ENCODE peak calls at places on chromosomes 6 and 20, in four cellular contexts. Z, G, H and O are unnamed samples.

GRCh38 chr6:131225959-131226358 is 90.7 kb downstream of the AKAP7 start:
- DNase-seq in Z (no peak), G (no peak), H (no peak), O (no peak)

GRCh38 chr6:99739526-99739925 is 132.9 kb downstream of the PRDM13 start:
- DNase-seq in Z (no peak), G (no peak), H (no peak), O (no peak)

GRCh38 chr6:32894085-32895005 is 40.4 kb downstream of the PSMB9 start:
- DNase-seq in Z (peak; percentile 97), G (peak; percentile 96), H (peak; percentile 92), O (peak; percentile 99)

GRCh38 chr6:140537211-140537610 is 1162.8 kb upstream of the CITED2 start:
- DNase-seq in Z (peak; percentile 38), G (no peak), H (no peak), O (no peak)

GRCh38 chr20:17014217-17014616 is 212.6 kb upstream of the PCSK2 start:
- DNase-seq in Z (no peak), G (no peak), H (no peak), O (no peak)

GRCh38 chr20:44166477-44166876 is 20.5 kb downstream of the JPH2 start:
- DNase-seq in Z (peak; percentile 82), G (no peak), H (no peak), O (no peak)

GRCh38 chr6:27426045-27426620 is 37.6 kb downstream of the ZNF391 start:
- DNase-seq in Z (peak; percentile 65), G (no peak), H (no peak), O (no peak)

GRCh38 chr6:132404736-132405135 is 3.5 kb upstream of the MOXD1 start:
- DNase-seq in Z (peak; percentile 33), G (no peak), H (no peak), O (no peak)

GRCh38 chr6:34610819-34611477 is 54.8 kb upstream of the SPDEF start:
- DNase-seq in Z (peak; percentile 94), G (no peak), H (peak; percentile 91), O (peak; percentile 60)

GRCh38 chr20:51172558-51173428 is 149.9 kb upstream of the KCNG1 start:
- DNase-seq in Z (no peak), G (no peak), H (no peak), O (no peak)

GRCh38 chr6:113288409-113288808 is 568.7 kb upstream of the MARCKS start:
- DNase-seq in Z (no peak), G (no peak), H (no peak), O (no peak)

GRCh38 chr20:8862092-8862491 is 206.8 kb upstream of the PLCB4 start:
- DNase-seq in Z (no peak), G (no peak), H (no peak), O (no peak)

GRCh38 chr6:10082385-10082784 is 332.5 kb downstream of the TFAP2A start:
- DNase-seq in Z (peak; percentile 49), G (no peak), H (no peak), O (no peak)

GRCh38 chr20:57326667-57327455 is 2.7 kb upstream of the SPO11 start:
- DNase-seq in Z (peak; percentile 95), G (no peak), H (no peak), O (peak; percentile 15)

GRCh38 chr20:57330998-57331397 is 1.4 kb downstream of the SPO11 start:
- DNase-seq in Z (no peak), G (no peak), H (peak; percentile 19), O (no peak)

GRCh38 chr20:57327820-57328219 is 1.8 kb upstream of the SPO11 start:
- DNase-seq in Z (no peak), G (no peak), H (no peak), O (no peak)

GRCh38 chr20:57332105-57333089 is 2.8 kb downstream of the SPO11 start:
- DNase-seq in Z (peak; percentile 66), G (no peak), H (no peak), O (no peak)

GRCh38 chr20:57329608-57330221 is at the start of gene SPO11:
- DNase-seq in Z (no peak), G (no peak), H (no peak), O (no peak)
- TF ChIP-seq CTCF in Z (peak; percentile 43), G (no peak), H (no peak), O (no peak)

GRCh38 chr6:13099771-13100170 is 228.6 kb downstream of the TBC1D7 start:
- DNase-seq in Z (peak; percentile 25), G (no peak), H (no peak), O (no peak)

GRCh38 chr6:13098006-13098405 is 230.3 kb downstream of the TBC1D7 start:
- DNase-seq in Z (no peak), G (no peak), H (no peak), O (no peak)

GRCh38 chr6:13096084-13096483 is 232.3 kb downstream of the TBC1D7 start:
- DNase-seq in Z (no peak), G (no peak), H (no peak), O (no peak)

GRCh38 chr6:13098808-13099570 is 229.3 kb downstream of the TBC1D7 start:
- DNase-seq in Z (no peak), G (no peak), H (no peak), O (no peak)

DNA sequence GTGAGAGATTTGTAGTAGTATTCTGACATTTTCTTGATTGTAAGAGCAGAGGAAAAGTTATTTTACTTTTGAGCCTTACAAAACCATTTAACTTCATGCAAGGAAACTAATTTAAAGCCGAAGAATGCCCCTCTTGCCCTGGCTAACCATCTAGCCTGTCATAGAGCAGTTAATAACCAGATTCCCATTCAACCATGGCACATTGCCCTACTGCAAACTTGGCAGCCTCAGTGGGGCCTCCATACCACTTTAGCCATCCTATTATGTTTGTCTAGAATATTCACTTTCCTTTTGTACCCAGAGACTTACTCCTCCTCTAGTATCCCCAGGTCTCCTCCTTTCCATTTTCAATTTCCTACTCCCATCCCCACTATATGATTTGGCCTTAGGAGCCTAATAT is 230.9 kb downstream of the TBC1D7 start:
- DNase-seq in Z (no peak), G (no peak), H (no peak), O (no peak)
- TF ChIP-seq CTCF in Z (no peak), G (no peak), H (no peak), O (no peak)

DNA sequence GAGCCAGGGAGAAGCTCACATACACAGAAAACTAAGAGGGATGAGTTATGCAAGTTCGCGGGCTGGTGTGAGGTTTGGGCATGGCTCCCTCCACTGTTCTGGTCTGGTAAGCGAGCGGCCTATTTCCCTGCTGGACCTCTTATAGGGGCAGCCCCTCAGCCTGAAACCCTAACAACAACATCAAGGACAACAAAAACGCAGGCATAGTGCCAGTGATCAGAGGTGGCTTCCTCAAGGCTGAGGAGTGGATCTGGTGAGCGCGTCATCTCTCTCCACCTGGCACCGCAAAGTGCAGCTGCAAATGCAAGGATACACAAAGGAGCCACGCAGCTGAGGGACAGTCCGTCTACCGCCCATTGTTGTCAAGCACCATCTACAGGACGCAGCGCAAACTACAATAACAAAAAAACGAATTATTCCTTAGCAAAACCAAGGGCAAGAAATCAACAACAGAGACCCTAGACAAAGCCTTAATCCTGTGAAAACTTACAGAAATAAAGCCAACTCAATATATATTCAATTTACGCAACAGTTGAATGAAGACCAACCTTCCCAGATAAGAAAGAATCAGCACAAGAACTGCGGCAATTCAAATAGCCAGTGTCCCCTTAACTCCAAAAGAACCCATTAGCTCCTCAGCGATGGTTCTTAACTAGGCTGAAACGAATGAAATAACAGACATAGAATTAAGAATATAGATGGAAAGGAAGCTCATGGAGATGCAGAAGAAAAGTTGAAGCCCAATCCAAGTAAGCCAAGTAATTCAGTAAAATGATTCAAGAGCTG is 9.2 kb upstream of the DEFB110 start:
- DNase-seq in Z (peak; percentile 64), G (no peak), H (peak; percentile 21), O (no peak)
- TF ChIP-seq CTCF in Z (peak; percentile 74), G (no peak), H (peak; percentile 48), O (no peak)

GRCh38 chr20:58243653-58244410 is 15.4 kb upstream of the ANKRD60 start:
- DNase-seq in Z (no peak), G (no peak), H (no peak), O (no peak)

GRCh38 chr20:58244517-58245030 is 16.1 kb upstream of the ANKRD60 start:
- DNase-seq in Z (no peak), G (no peak), H (no peak), O (no peak)

GRCh38 chr20:58245931-58246330 is 17.5 kb upstream of the ANKRD60 start:
- DNase-seq in Z (no peak), G (no peak), H (no peak), O (no peak)

GRCh38 chr20:58245181-58245891 is 16.9 kb upstream of the ANKRD60 start:
- DNase-seq in Z (no peak), G (no peak), H (no peak), O (no peak)

DNA sequence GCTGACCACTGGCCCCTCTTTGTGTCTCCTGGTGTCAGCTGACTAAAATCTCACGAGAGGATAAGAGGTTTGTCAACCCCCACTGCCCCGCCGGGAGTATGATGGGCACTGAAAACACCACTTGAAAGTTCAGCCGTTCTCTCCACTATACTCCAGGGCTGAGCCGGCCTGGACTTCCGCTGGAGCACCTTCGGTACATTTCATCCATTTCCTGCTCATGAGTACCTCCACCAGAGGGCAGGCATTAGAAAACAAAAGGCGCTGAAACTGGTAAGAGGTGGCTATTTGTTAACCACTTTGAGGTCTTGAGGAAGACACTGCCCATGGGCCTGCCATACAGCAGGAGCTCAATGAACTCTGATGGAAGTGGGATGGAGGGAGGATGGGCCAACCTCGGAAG is 17.9 kb upstream of the ANKRD60 start:
- DNase-seq in Z (peak; percentile 59), G (no peak), H (peak; percentile 38), O (peak; percentile 19)
- TF ChIP-seq CTCF in Z (peak; percentile 77), G (no peak), H (peak; percentile 41), O (peak; percentile 34)

GRCh38 chr6:51569594-51569993 is 517.8 kb downstream of the PKHD1 start:
- DNase-seq in Z (peak; percentile 13), G (no peak), H (no peak), O (no peak)
- TF ChIP-seq CTCF in Z (peak; percentile 36), G (no peak), H (no peak), O (no peak)